ENCODE peak calls at places on chromosomes 13 and 19, in four cellular contexts. One of them, this sample, is unnamed. For H3K9me3, the result is how much of the 10 kb centered on the place peaks cover.

GRCh38 chr13:100100115-100100879 is 11.4 kb downstream of the PCCA start:
- DNase-seq in pancreas: no peak
- DNase-seq in thoracic aorta: no peak
- DNase-seq in fibroblast of lung: peak
- DNase-seq in this sample: no peak

GRCh38 chr13:114015111-114015551 is 41.3 kb upstream of the C13orf46 start:
- DNase-seq in pancreas: peak
- DNase-seq in thoracic aorta: no peak
- DNase-seq in fibroblast of lung: no peak
- DNase-seq in this sample: peak

GRCh38 chr13:99392126-99392805 is 85.1 kb upstream of the GPR183 start:
- DNase-seq in pancreas: no peak
- DNase-seq in thoracic aorta: no peak
- DNase-seq in fibroblast of lung: no peak
- DNase-seq in this sample: no peak

GRCh38 chr19:36894849-36895383 is 21.2 kb downstream of the ZNF829 start:
- DNase-seq in pancreas: no peak
- DNase-seq in thoracic aorta: no peak
- DNase-seq in fibroblast of lung: no peak
- DNase-seq in this sample: no peak

GRCh38 chr19:1063909-1064660 is 2.9 kb upstream of the ARHGAP45 start:
- DNase-seq in pancreas: peak
- DNase-seq in thoracic aorta: no peak
- DNase-seq in fibroblast of lung: no peak
- DNase-seq in this sample: peak

GRCh38 chr13:42215578-42216421 is 56.2 kb upstream of the AKAP11 start:
- DNase-seq in pancreas: no peak
- DNase-seq in thoracic aorta: no peak
- DNase-seq in fibroblast of lung: peak
- DNase-seq in this sample: peak

GRCh38 chr13:47846886-47847285 is 154.2 kb downstream of the SUCLA2 start:
- DNase-seq in pancreas: no peak
- DNase-seq in thoracic aorta: no peak
- DNase-seq in fibroblast of lung: no peak
- DNase-seq in this sample: no peak

GRCh38 chr13:30362869-30363268 is 55.5 kb upstream of the KATNAL1 start:
- DNase-seq in pancreas: no peak
- DNase-seq in thoracic aorta: no peak
- DNase-seq in fibroblast of lung: no peak
- DNase-seq in this sample: no peak

GRCh38 chr19:38076337-38076736 is 147.7 kb downstream of the DPF1 start:
- DNase-seq in pancreas: no peak
- DNase-seq in thoracic aorta: no peak
- DNase-seq in fibroblast of lung: no peak
- DNase-seq in this sample: no peak
- H3K9me3 ChIP-seq in pancreas: under half
- H3K9me3 ChIP-seq in thoracic aorta: under half
- H3K9me3 ChIP-seq in fibroblast of lung: under half
- H3K9me3 ChIP-seq in this sample: under half

DNA sequence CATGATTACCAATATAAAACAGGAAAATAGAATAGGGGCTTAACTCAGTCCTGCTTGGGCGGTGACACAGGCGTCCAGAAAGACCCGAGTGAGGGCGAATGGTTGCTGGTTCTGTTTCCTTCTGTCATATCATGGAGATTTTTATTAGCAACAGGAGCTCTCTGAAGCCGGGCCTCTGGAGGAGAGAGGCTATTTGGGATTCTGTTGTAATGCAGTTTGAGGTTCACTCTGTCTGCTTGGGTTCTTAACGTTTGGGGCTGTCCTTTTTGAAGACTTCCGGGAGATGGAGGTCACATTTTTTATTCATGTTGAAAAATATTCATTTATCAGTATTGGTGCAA is 115.7 kb upstream of the ZNF536 start:
- DNase-seq in pancreas: no peak
- DNase-seq in thoracic aorta: no peak
- DNase-seq in fibroblast of lung: no peak
- DNase-seq in this sample: no peak
- H3K9me3 ChIP-seq in pancreas: under half
- H3K9me3 ChIP-seq in thoracic aorta: under half
- H3K9me3 ChIP-seq in fibroblast of lung: under half
- H3K9me3 ChIP-seq in this sample: under half

GRCh38 chr19:57905258-57905657 is 11.1 kb downstream of the ZNF417 start:
- DNase-seq in pancreas: no peak
- DNase-seq in thoracic aorta: no peak
- DNase-seq in fibroblast of lung: no peak
- DNase-seq in this sample: no peak
- H3K9me3 ChIP-seq in pancreas: under half
- H3K9me3 ChIP-seq in thoracic aorta: half or more
- H3K9me3 ChIP-seq in fibroblast of lung: under half
- H3K9me3 ChIP-seq in this sample: under half

GRCh38 chr19:35388277-35389054 is 17.6 kb downstream of the GPR42 start:
- DNase-seq in pancreas: no peak
- DNase-seq in thoracic aorta: no peak
- DNase-seq in fibroblast of lung: no peak
- DNase-seq in this sample: no peak

GRCh38 chr19:35392742-35393350 is 22.0 kb downstream of the GPR42 start:
- DNase-seq in pancreas: no peak
- DNase-seq in thoracic aorta: no peak
- DNase-seq in fibroblast of lung: no peak
- DNase-seq in this sample: no peak

GRCh38 chr19:35383536-35383935 is 12.7 kb downstream of the GPR42 start:
- DNase-seq in pancreas: no peak
- DNase-seq in thoracic aorta: no peak
- DNase-seq in fibroblast of lung: no peak
- DNase-seq in this sample: no peak

GRCh38 chr19:35389192-35389861 is 18.5 kb downstream of the GPR42 start:
- DNase-seq in pancreas: no peak
- DNase-seq in thoracic aorta: no peak
- DNase-seq in fibroblast of lung: no peak
- DNase-seq in this sample: no peak
- H3K9me3 ChIP-seq in pancreas: under half
- H3K9me3 ChIP-seq in thoracic aorta: under half
- H3K9me3 ChIP-seq in fibroblast of lung: under half
- H3K9me3 ChIP-seq in this sample: under half

DNA sequence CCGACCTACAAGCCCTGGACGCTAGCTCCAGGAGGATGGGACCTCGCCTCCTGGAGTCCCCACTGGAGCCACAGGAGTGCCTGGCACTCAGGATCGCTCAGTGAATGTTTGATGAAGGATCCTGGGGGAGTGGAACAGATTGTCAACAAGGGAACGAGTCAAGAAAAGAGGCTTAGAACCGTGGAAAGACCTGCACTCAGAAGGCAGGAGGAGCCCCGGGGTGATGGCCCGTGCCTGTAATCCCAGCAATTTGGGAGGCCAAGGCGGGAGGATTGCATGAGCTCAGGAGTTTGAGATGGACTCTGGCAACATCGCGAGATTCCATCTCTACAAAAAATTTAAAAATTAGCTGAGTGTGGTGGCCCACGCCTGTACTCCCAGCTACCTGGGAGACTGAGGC is 38.9 kb downstream of the ATP12A start:
- DNase-seq in pancreas: no peak
- DNase-seq in thoracic aorta: no peak
- DNase-seq in fibroblast of lung: no peak
- DNase-seq in this sample: no peak
- H3K9me3 ChIP-seq in pancreas: under half
- H3K9me3 ChIP-seq in thoracic aorta: under half
- H3K9me3 ChIP-seq in fibroblast of lung: under half
- H3K9me3 ChIP-seq in this sample: under half

DNA sequence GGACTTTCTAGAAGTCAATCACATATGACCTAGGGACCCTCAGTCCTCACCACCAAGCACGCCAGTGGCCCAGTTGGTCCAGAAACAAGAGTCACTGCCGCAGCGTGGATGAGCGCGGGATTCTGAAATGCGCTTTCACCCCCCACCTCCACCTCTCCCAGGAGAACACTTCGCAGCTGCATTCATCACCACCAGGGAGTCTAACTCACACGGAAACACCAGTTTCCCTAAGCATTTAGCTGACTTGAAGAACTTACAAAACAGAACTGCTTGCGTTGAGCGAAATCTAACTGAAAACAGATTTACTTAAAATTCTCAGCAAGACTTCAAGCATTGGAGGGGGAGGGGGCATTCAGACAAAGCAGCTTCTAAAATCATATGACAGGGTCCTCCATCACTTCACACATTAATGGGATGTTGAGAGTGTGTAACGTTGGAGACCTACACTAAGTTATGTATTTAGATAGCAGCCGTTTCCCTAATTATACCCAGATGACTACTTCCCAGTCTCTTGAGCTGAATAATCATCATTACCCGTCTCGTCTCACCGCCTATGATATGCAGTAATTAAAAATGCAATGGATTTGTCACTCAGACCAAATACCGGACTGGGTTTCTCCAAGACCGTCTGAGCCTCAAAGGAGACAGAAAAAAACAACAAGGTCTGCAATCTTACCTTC is 258.3 kb upstream of the IRS2 start:
- DNase-seq in pancreas: no peak
- DNase-seq in thoracic aorta: no peak
- DNase-seq in fibroblast of lung: peak
- DNase-seq in this sample: no peak
- H3K9me3 ChIP-seq in pancreas: under half
- H3K9me3 ChIP-seq in thoracic aorta: under half
- H3K9me3 ChIP-seq in fibroblast of lung: under half
- H3K9me3 ChIP-seq in this sample: under half

GRCh38 chr19:19721896-19722295 is 11.0 kb downstream of the ZNF14 start:
- DNase-seq in pancreas: no peak
- DNase-seq in thoracic aorta: no peak
- DNase-seq in fibroblast of lung: no peak
- DNase-seq in this sample: no peak
- H3K9me3 ChIP-seq in pancreas: under half
- H3K9me3 ChIP-seq in thoracic aorta: half or more
- H3K9me3 ChIP-seq in fibroblast of lung: under half
- H3K9me3 ChIP-seq in this sample: half or more